ENCODE peak calls at places on chromosomes 12 and 14, in five cellular contexts. V, B, Q, N and H are unnamed samples.

GRCh38 chr12:26726956-26727355 is 106.0 kb downstream of the ITPR2 start:
- DNase-seq in Q (no peak), N (no peak), B (no peak), V (no peak), H (no peak)

GRCh38 chr14:32206552-32206951 is 3.5 kb upstream of the RNU6-8 start:
- DNase-seq in V (no peak), N (no peak), B (no peak), Q (no peak), H (no peak)

GRCh38 chr12:53222170-53223005 is 9.6 kb downstream of the RARG start:
- DNase-seq in Q (no peak), V (no peak), B (no peak), N (no peak), H (no peak)

GRCh38 chr12:63882844-63883243 is 38.3 kb downstream of the SRGAP1 start:
- DNase-seq in N (no peak), B (no peak), Q (peak), V (peak), H (no peak)

GRCh38 chr14:61227893-61228591 is 53.1 kb downstream of the TMEM30B start:
- DNase-seq in B (no peak), V (no peak), N (no peak), Q (no peak), H (no peak)

GRCh38 chr12:119423285-119423684 is 88.8 kb downstream of the CCDC60 start:
- DNase-seq in Q (no peak), N (no peak), V (peak), B (no peak), H (no peak)

GRCh38 chr12:118650586-118650960 is 274.2 kb downstream of the SUDS3 start:
- DNase-seq in V (no peak), Q (no peak), B (no peak), N (no peak), H (no peak)

GRCh38 chr12:56129210-56129691 is 1.2 kb downstream of the ESYT1 start:
- DNase-seq in B (peak), N (peak), Q (peak), V (peak), H (peak)

GRCh38 chr14:104751539-104752337 is 1.2 kb upstream of the SIVA1 start:
- DNase-seq in V (no peak), Q (no peak), N (no peak), B (no peak), H (no peak)